ENCODE peak calls at places on chromosome X, in four cellular contexts. V is suprapubic skin, A is cardiac fibroblast, F is A549. G is an unnamed sample.

GRCh38 chrX:17535229-17535628 is 160.2 kb downstream of the NHS start:
- DNase-seq in F (peak), A (peak), V (no peak), G (no peak)

GRCh38 chrX:131985526-131986049 is 37.5 kb upstream of the STK26 start:
- DNase-seq in A (no peak), V (no peak), F (peak), G (no peak)

GRCh38 chrX:37824491-37825224 is 22.7 kb downstream of the DYNLT3 start:
- DNase-seq in V (no peak), A (no peak), F (no peak), G (no peak)

GRCh38 chrX:110284159-110284558 is 33.7 kb downstream of the AMMECR1 start:
- DNase-seq in A (peak), V (no peak), F (peak), G (peak)

GRCh38 chrX:10137516-10137915 is 19.3 kb upstream of the CLCN4 start:
- DNase-seq in A (no peak), F (no peak), V (no peak), G (no peak)

GRCh38 chrX:12327836-12328235 is 189.6 kb downstream of the FRMPD4 start:
- DNase-seq in F (no peak), A (no peak), V (no peak), G (no peak)

GRCh38 chrX:83022020-83022419 is 486.1 kb upstream of the POU3F4 start:
- DNase-seq in V (no peak), F (peak), A (no peak), G (no peak)

GRCh38 chrX:17738002-17738713 is 865 bp downstream of the SCML1 start:
- DNase-seq in A (peak), V (no peak), F (peak), G (no peak)

GRCh38 chrX:15301924-15302323 is 13.5 kb downstream of the ASB11 start:
- DNase-seq in F (no peak), A (peak), V (no peak), G (peak)

GRCh38 chrX:85109235-85109634 is 105.6 kb downstream of the APOOL start:
- DNase-seq in F (peak), A (peak), V (no peak), G (no peak)

GRCh38 chrX:39162322-39162721 is 361.1 kb downstream of the MID1IP1 start:
- DNase-seq in F (no peak), V (no peak), A (no peak), G (no peak)

GRCh38 chrX:1400731-1401471 is 9.0 kb upstream of the SLC25A6 start:
- DNase-seq in V (no peak), F (no peak), A (no peak), G (no peak)

GRCh38 chrX:119758682-119759332 is 419 bp downstream of the SOWAHD start:
- DNase-seq in V (no peak), A (no peak), F (no peak), G (no peak)

DNA sequence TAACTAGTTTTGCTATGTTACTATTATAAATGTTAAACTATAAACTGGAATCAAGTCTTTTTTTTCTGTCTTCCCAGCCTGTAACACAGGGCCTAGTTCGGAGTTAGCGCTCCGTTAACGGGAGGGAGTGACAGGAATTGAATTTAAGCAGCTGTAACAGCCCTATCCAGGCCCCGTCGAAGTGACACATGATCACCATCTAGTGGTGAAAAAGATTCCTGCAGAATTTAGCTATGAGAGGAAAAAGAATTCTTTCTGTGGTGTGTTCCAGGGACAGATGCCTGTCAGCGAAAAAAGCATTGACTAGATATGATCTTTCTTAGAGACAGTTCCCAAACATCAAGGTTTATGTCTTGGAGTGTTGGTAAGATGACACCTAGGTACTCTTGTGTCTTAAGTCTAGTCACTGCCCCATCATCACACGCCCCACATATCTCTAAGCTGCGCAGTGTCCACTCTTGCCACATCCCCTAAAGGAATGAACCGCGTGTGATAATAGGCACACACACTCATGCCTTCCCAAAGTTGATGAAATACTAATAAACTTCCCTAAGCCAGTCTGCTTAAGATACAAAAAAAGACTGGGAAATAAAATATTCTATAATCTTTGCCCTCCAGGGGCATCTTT is 2.1 kb downstream of the GAB3 start:
- DNase-seq in A (peak), F (peak), V (no peak), G (no peak)
- TF ChIP-seq CTCF in A (peak), F (peak), V (peak), G (peak)

GRCh38 chrX:107153005-107153404 is 34.4 kb upstream of the RBM41 start:
- DNase-seq in V (no peak), F (no peak), A (no peak), G (no peak)

DNA sequence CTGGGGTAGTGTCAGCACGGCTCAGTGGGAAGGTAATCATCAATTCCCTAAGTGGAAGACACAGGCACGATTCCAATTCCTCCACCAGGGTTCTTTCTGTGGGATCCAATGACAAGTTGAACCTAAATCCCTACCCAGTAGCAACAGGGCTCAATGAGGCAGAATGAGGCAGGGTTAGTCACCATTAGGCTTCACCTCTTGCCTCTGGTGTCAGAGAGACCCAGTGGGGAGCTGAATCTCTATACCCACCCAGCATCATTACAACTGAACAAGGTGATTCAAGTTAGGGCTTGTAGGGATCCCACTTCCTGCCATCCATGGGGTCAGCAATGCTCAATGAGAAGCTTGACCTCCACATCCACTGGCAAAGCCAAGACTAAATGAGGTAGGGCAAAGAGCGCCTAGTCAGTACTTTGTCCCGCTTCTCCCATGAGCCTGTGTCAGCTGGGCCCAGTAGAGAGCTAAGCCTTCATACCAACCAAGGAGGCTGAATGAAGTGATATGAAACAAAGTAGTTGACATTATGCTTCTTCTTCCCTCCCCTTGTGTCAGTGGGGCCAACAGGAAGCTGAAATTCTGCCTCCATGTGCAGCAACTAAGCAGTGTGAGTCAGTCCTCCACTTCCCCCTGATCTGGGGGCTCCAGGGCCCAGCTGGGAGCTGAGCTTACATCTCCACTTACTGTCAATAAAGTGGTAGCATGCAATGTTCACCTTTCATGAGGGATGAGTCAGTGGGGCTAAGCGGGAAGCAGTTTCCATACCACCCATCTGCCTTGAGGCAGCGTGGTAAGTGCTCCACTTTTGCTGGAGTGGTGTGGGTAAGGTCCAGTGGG is 36.4 kb upstream of the RBM41 start:
- DNase-seq in F (peak), V (no peak), A (peak), G (no peak)
- H3K4me3 ChIP-seq in F (peak), V (no peak), A (no peak), G (no peak)

GRCh38 chrX:56800307-56800706 is 71.3 kb downstream of the NBDY start:
- DNase-seq in V (no peak), A (no peak), F (no peak), G (no peak)

GRCh38 chrX:56796641-56797395 is 67.8 kb downstream of the NBDY start:
- DNase-seq in A (no peak), V (no peak), F (no peak), G (no peak)

GRCh38 chrX:56797966-56798711 is 69.1 kb downstream of the NBDY start:
- DNase-seq in V (no peak), A (peak), F (no peak), G (peak)

GRCh38 chrX:56800801-56801200 is 71.8 kb downstream of the NBDY start:
- DNase-seq in V (no peak), F (no peak), A (no peak), G (no peak)

DNA sequence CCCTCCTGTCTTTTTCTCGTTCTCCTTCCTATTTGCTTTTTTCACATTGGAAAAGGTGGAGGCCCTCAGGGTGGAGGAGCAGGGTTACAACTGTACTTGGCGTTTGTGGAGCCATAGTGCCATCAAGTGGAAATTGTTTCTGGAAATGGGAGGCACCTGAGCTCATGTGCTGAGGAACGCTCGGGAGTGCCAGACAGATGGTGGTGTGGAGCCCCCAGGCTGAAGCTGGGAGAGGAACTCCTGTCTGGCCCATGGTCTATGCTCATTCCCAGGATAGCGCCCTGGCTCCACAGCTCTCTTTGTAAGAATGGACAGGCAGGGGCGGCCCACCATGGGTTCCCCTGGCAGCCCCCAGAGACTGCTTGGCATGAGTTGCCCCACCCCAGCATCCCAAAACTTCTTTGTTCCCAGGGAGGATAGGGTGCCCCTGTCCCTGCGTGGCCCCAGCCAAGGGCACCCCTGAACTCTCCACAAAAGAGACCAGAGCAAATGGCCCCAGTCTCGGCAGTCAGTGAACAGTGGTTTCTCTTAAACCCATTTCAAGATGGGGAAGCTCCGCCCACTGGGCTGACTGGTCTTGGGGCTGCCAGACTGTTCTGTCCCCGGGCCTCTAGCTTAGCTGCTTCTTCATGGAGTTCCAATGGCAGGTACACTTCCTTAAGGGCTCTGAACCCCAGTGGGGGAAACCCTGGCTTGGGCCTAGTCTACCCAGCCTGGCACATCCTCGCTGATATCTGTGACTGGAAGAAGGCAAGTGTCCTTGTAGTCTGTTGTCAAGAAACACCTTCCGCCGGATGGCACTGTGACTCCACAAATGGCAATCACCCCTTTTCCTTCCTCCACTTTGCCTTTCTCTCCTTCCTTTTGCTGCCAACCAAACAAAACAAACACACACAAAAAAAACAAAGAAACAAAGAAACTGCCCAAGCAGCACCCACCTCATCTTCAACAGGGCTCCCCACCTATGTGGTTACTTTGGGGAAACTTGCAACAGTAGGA is 70.1 kb downstream of the NBDY start:
- DNase-seq in A (no peak), V (no peak), F (no peak), G (no peak)
- TF ChIP-seq CTCF in A (no peak), V (no peak), F (no peak), G (no peak)

DNA sequence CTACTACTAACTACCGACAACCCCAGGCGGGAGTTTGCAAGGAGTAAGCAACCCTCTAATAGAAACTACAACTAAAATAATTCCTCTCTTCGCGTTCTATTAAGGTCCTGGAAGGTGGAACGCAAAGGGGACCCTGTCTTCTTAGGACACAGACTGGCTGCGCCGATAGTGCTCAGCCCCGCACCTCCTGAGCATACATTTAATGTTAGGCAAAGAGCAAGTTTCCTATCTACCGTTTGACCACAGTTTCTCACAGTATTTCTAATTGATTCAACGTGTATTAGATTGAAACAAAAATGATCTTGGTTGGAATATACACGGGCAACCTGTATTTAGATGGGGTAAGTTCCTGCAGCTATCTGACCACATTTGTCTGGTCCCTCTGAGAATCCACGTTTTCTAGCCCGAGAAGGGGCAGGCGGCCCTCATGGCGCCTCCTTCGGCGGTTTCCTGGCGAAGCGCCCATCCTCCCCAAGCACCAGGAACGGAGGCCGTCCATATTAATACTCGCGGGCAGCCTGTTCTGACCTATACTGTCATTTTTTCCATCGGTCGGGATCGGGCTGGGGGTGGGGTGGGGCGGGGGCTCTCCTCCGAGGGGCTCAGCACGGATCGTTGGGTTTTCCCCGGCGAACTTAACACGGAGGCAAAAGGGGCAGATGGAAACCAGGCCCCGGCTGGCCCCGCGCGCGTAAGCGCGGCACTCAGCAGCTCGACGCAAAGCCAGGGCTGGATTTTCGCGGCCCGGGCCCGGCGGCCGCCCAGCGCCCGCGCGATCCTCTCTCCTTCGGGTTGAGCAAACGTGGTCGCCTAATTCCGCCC is 77.0 kb upstream of the BCOR start:
- DNase-seq in F (peak), A (peak), V (no peak), G (no peak)
- H3K4me3 ChIP-seq in F (peak), A (peak), V (peak), G (peak)

DNA sequence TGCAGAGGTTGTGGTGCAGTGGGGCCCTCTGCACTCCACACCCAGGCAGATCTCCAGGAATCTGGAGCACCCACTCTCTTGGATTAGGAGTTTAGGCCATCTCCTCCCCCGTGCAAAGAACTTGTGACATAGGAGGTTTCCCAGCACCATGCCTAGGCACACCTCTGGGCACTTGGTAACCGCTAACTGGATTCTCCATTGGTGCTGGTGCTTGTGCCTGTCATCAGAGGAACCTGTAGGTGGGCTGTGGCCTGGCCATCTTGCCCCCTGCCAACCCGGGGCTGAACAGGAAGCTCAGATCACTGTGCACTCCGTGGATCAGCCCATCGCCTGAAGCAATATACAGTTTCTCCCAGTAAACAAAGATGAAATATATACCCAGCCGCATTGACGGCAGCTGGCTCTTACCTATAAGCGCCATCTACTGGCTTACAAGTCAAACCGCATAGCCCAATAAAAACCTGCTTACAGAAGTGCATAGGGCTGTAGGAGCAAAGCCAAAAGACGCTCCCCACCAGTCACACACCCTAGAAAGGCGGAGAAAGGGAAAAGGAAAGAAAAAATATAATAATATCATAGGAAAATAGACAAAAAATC is 19.1 kb upstream of the TEX13B start:
- DNase-seq in V (no peak), F (peak), A (peak), G (no peak)
- TF ChIP-seq CTCF in V (no peak), F (peak), A (peak), G (peak)

GRCh38 chrX:123181515-123181914 is 2.6 kb upstream of the GRIA3 start:
- DNase-seq in F (no peak), V (no peak), A (no peak), G (no peak)

GRCh38 chrX:123185714-123186113 is 1.6 kb downstream of the GRIA3 start:
- DNase-seq in F (no peak), V (no peak), A (no peak), G (no peak)

GRCh38 chrX:123186796-123187195 is 2.7 kb downstream of the GRIA3 start:
- DNase-seq in F (no peak), A (no peak), V (no peak), G (no peak)

GRCh38 chrX:123184858-123185251 is 777 bp downstream of the GRIA3 start:
- DNase-seq in A (no peak), V (no peak), F (no peak), G (no peak)

DNA sequence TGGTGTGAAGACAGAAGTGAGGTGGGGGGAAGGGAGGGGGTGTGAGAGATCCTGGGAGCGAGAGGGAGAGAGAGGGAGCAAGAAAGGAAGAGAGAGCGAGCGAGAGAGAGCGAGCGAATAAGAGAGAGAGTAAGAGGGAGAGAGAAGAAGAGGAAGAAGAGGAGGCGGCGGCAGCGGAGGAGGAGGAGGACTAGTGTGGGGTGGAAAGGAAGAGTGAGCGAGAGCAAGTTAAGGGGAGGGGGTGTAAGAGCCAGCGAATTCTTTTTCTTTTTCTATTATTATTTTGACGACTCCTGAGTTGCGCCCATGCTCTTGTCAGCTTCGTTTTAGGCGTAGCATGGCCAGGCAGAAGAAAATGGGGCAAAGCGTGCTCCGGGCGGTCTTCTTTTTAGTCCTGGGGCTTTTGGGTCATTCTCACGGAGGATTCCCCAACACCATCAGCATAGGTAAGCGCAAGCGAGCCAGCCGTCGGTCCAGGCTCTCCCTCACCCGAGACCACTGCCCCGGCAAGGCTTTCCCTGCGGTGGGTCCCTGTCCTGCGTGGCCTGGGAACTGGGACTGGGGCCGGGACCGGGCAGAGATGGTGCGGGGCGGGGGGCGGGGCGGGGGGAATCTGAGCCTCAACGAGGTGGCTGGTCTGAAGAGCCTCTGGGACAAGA is at the start of gene GRIA3:
- DNase-seq in F (no peak), V (no peak), A (no peak), G (no peak)
- H3K4me3 ChIP-seq in F (no peak), V (peak), A (peak), G (peak)

DNA sequence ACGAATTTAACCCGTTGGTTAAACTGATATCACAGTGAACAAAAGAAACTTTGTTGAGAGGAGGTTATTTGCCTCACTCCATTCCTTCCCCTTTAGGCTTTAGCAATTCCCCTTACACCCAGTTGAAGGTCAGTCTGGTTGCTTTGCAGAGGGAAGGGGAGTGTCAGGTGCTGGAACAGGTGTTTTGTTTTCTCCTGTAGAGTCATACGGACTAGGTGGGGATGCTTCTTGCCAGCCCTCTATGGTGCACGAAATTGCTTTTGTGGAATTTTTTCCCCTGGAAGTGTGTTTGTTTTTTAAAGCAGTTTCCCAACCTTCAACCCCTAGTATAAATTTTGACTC is 33.1 kb downstream of the DLG3 start:
- DNase-seq in A (no peak), F (no peak), V (no peak), G (no peak)
- TF ChIP-seq CTCF in A (no peak), F (no peak), V (no peak), G (no peak)

GRCh38 chrX:48827654-48827968 is 1.3 kb downstream of the ERAS start:
- DNase-seq in A (no peak), F (no peak), V (no peak), G (no peak)
- H3K4me3 ChIP-seq in A (no peak), F (no peak), V (no peak), G (no peak)

G was measured in retinal pigment epithelial cell.